ENCODE peak calls at places on chromosomes 2 and 18, in seven cellular contexts. X is endothelial cell, T is HCT116, K is epithelial cell of esophagus, V is AG09309, S is foreskin fibroblast, F is nephron progenitor cell. L is an unnamed sample.

GRCh38 chr18:48613589-48613988 is 74.8 kb downstream of the CTIF start:
- DNase-seq in X (no peak), T (no peak), K (no peak), V (no peak), S (peak; percentile 42), F (peak; percentile 26), L (peak; percentile 38)

GRCh38 chr2:170375192-170375591 is 197.2 kb downstream of the MYO3B start:
- DNase-seq in X (no peak), T (no peak), K (peak; percentile 40), V (no peak), S (peak; percentile 28), F (no peak), L (no peak)

GRCh38 chr2:205867371-205867770 is 185.1 kb downstream of the NRP2 start:
- DNase-seq in X (no peak), T (no peak), K (no peak), V (no peak), S (no peak), F (no peak), L (no peak)

GRCh38 chr2:76050196-76050595 is 339.5 kb upstream of the GCFC2 start:
- DNase-seq in X (no peak), T (no peak), K (peak; percentile 0), V (no peak), S (no peak), F (no peak), L (no peak)

GRCh38 chr2:189411860-189412259 is 29.4 kb upstream of the WDR75 start:
- DNase-seq in X (no peak), T (no peak), K (peak; percentile 55), V (peak; percentile 78), S (peak; percentile 91), F (no peak), L (no peak)

GRCh38 chr18:48973731-48974130 is 23.0 kb upstream of the SMAD7 start:
- DNase-seq in X (no peak), T (no peak), K (peak; percentile 81), V (no peak), S (peak; percentile 63), F (no peak), L (no peak)

GRCh38 chr2:101125374-101125773 is 25.8 kb downstream of the TBC1D8 start:
- DNase-seq in X (no peak), T (peak; percentile 42), K (peak; percentile 63), V (no peak), S (no peak), F (no peak), L (no peak)

GRCh38 chr2:165691615-165692014 is 102.4 kb downstream of the GALNT3 start:
- DNase-seq in X (peak; percentile 15), T (no peak), K (no peak), V (peak; percentile 37), S (peak; percentile 78), F (peak; percentile 2), L (peak; percentile 27)

GRCh38 chr2:58350484-58350883 is 109.4 kb upstream of the FANCL start:
- DNase-seq in X (no peak), T (no peak), K (no peak), V (no peak), S (no peak), F (no peak), L (no peak)

GRCh38 chr2:55885129-55885943 is 38.2 kb downstream of the EFEMP1 start:
- DNase-seq in X (no peak), T (peak; percentile 24), K (peak; percentile 87), V (peak; percentile 80), S (peak; percentile 89), F (no peak), L (no peak)

GRCh38 chr2:71827146-71827874 is 320.4 kb downstream of the CYP26B1 start:
- DNase-seq in X (no peak), T (no peak), K (no peak), V (no peak), S (no peak), F (no peak), L (no peak)

GRCh38 chr18:62585274-62586147 is 62.7 kb downstream of the ZCCHC2 start:
- DNase-seq in X (no peak), T (no peak), K (no peak), V (no peak), S (no peak), F (no peak), L (no peak)

GRCh38 chr18:62586148-62586774 is 63.4 kb downstream of the ZCCHC2 start:
- DNase-seq in X (peak; percentile 84), T (peak; percentile 32), K (peak; percentile 70), V (peak; percentile 25), S (peak; percentile 88), F (peak; percentile 87), L (peak; percentile 88)

GRCh38 chr18:62587689-62588088 is 64.9 kb downstream of the ZCCHC2 start:
- DNase-seq in X (no peak), T (no peak), K (no peak), V (no peak), S (no peak), F (no peak), L (no peak)

GRCh38 chr18:62586781-62587487 is 64.1 kb downstream of the ZCCHC2 start:
- DNase-seq in X (no peak), T (no peak), K (no peak), V (no peak), S (no peak), F (no peak), L (no peak)

DNA sequence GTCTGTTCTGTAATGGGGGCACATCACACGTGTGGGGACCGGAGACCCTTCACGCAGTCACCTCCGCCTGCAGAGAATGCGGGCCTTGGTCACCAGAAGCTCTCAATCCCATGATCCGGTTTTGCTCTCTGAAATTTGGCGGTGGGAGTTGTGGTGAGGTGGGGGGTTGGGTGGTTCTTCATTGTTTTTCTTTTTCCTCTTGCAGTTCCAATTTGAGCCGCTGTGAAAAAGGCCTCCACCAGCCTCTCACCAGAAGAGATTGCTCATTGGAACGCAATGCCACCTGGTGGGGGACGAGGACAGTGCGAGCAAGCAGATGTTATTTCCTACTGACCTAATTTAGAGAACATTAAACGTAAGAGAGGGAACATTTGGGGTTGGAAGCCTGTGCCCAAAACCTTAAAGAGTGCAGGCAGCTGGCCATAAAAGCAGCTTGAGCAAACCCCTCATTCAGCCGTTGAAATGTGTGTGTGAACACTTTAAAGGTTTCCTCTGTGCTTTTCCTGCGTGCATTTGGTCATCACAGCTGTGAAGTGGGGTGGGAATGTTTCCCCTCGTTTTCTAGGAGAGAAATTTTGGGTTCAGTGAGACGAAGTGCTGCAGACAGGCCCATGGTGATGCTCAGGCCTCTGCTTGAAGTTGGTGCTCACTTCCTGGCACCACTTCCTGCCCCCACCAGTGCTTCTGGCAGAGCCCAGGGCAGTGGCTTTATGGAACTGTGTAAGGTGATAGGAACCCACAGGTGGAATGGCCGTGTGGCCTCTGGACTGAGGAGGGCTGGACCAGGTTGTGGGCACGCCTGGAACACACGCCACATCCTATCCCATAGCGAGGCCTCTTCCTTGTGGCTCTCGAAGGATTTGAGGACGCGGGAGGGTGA is 61.7 kb downstream of the ZCCHC2 start:
- DNase-seq in X (peak; percentile 88), T (peak; percentile 76), K (peak; percentile 90), V (peak; percentile 55), S (peak; percentile 93), F (peak; percentile 85), L (peak; percentile 87)
- TF ChIP-seq CTCF in X (peak; percentile 99), T (peak; percentile 96), K (peak; percentile 100), V (peak; percentile 99), S (peak; percentile 99), F (peak; percentile 95), L (peak; percentile 94)

DNA sequence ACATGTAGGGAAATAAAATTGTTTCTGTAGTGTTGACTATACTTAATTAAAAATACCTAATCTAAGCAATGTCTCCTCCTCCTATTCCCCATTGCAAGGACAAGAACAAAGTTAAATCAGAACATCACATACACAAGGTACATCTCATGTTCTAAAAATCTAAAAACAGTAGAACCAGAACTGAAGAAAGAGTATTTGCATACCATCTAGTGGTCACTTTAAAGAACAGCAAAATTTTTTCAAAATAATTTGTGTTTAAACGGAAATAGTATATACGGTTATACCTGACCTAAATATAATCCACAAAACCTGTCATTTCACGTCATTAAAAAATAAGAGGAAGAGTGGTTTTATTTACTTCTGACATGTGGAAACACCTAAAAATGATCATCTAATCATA is 294.3 kb upstream of the KCNH7 start:
- DNase-seq in X (no peak), T (peak; percentile 4), K (peak; percentile 23), V (no peak), S (peak; percentile 1), F (no peak), L (no peak)
- TF ChIP-seq CTCF in X (peak; percentile 81), T (peak; percentile 32), K (peak; percentile 25), V (peak; percentile 31), S (peak; percentile 29), F (peak; percentile 59), L (peak; percentile 80)

GRCh38 chr2:48961009-48961408 is 193.3 kb downstream of the FSHR start:
- DNase-seq in X (no peak), T (no peak), K (no peak), V (no peak), S (no peak), F (no peak), L (no peak)

GRCh38 chr2:48968011-48968410 is 186.3 kb downstream of the FSHR start:
- DNase-seq in X (no peak), T (no peak), K (no peak), V (no peak), S (no peak), F (no peak), L (no peak)

GRCh38 chr2:48965204-48965603 is 189.1 kb downstream of the FSHR start:
- DNase-seq in X (no peak), T (no peak), K (no peak), V (no peak), S (no peak), F (no peak), L (no peak)
- TF ChIP-seq CTCF in X (no peak), T (no peak), K (no peak), V (no peak), S (no peak), F (no peak), L (no peak)

GRCh38 chr2:2108756-2109155 is 222.3 kb downstream of the MYT1L start:
- DNase-seq in X (no peak), T (no peak), K (no peak), V (no peak), S (no peak), F (no peak), L (no peak)

GRCh38 chr2:2109186-2109585 is 221.9 kb downstream of the MYT1L start:
- DNase-seq in X (no peak), T (no peak), K (no peak), V (no peak), S (no peak), F (no peak), L (no peak)

GRCh38 chr2:2116657-2117056 is 214.4 kb downstream of the MYT1L start:
- DNase-seq in X (no peak), T (no peak), K (no peak), V (no peak), S (no peak), F (no peak), L (no peak)

GRCh38 chr2:2114745-2115245 is 216.3 kb downstream of the MYT1L start:
- DNase-seq in X (peak; percentile 22), T (no peak), K (no peak), V (no peak), S (no peak), F (no peak), L (no peak)

DNA sequence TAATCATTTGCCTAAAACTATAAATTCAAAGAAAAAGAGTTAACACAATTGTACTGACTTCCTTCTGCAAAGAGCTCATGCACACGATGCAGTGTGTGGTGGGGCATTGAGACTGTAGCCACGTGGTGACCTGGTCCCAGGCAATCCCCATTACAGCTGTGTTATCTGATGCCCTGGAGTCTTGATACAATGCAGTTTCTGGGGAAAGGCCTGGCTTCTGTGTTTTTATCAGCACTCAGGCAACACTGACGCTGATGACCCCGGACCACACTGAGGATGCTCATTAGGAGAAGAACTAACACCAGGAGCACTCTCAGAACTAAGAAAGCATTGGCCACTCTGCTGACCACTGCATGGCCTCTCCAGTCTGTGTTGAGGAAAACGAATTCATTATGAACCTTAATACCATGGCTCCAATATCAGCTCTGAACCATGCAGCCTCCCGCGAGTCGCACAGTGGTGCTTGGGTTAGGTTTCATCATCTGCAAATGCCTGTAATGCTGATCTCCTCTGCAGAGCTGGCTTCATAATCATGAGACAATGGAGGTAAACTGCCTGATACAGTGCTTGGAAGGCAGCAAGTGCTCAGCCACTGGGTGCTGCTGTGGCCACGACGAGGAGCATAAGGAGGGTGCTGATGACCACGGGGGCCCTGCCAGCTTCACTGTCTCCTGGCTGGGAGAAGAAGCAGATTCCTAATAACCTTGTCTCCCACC is 218.5 kb downstream of the MYT1L start:
- DNase-seq in X (no peak), T (no peak), K (no peak), V (no peak), S (no peak), F (no peak), L (no peak)
- TF ChIP-seq CTCF in X (no peak), T (no peak), K (no peak), V (no peak), S (no peak), F (no peak), L (no peak)

L was measured in glutamatergic neuron.